ENCODE peak calls at places on chromosome 2, in nine cellular contexts. X is brain microvascular endothelial cell, Q is NCI-H2081, E is NCI-H2171, C is CD14-positive monocyte, R is A172, J is B cell, S is T-helper 9 cell, A is coronary artery. H is an unnamed sample.

GRCh38 chr2:40363631-40364030 is 88.3 kb downstream of the SLC8A1 start:
- DNase-seq in X (no peak), Q (peak), E (no peak), C (no peak), R (no peak), J (no peak), S (no peak), A (no peak), H (no peak)

GRCh38 chr2:180411631-180412030 is 404.5 kb upstream of the CWC22 start:
- DNase-seq in X (no peak), Q (no peak), E (no peak), C (no peak), R (no peak), J (no peak), S (no peak), A (no peak), H (no peak)

GRCh38 chr2:176729706-176730569 is 460.7 kb downstream of the MTX2 start:
- DNase-seq in X (peak), Q (peak), E (peak), C (no peak), R (no peak), J (no peak), S (no peak), A (peak), H (no peak)

GRCh38 chr2:32958836-32959235 is 12.1 kb downstream of the LTBP1 start:
- DNase-seq in X (no peak), Q (no peak), E (no peak), C (no peak), R (no peak), J (no peak), S (no peak), A (no peak), H (no peak)

GRCh38 chr2:60416221-60417008 is 137.0 kb downstream of the BCL11A start:
- DNase-seq in X (peak), Q (no peak), E (no peak), C (no peak), R (no peak), J (no peak), S (no peak), A (no peak), H (no peak)

GRCh38 chr2:196079052-196079451 is 10.4 kb upstream of the DNAH7 start:
- DNase-seq in X (no peak), Q (no peak), E (no peak), C (no peak), R (no peak), J (no peak), S (no peak), A (no peak), H (no peak)

GRCh38 chr2:119236796-119237195 is 13.2 kb downstream of the STEAP3 start:
- DNase-seq in X (no peak), Q (no peak), E (no peak), C (no peak), R (no peak), J (no peak), S (no peak), A (no peak), H (no peak)

GRCh38 chr2:11941201-11942041 is 195.0 kb downstream of the LPIN1 start:
- DNase-seq in X (no peak), Q (no peak), E (no peak), C (no peak), R (no peak), J (no peak), S (no peak), A (no peak), H (no peak)

GRCh38 chr2:126662623-126663022 is 6.7 kb downstream of the GYPC start:
- DNase-seq in X (no peak), Q (no peak), E (no peak), C (no peak), R (no peak), J (no peak), S (no peak), A (no peak), H (no peak)

GRCh38 chr2:188320861-188321260 is 29.2 kb downstream of the GULP1 start:
- DNase-seq in X (no peak), Q (no peak), E (no peak), C (no peak), R (no peak), J (no peak), S (no peak), A (no peak), H (no peak)

GRCh38 chr2:201436141-201436540 is 15.1 kb downstream of the TRAK2 start:
- DNase-seq in X (no peak), Q (no peak), E (no peak), C (no peak), R (no peak), J (no peak), S (no peak), A (no peak), H (no peak)

GRCh38 chr2:11133238-11133935 is 21.9 kb upstream of the SLC66A3 start:
- DNase-seq in X (no peak), Q (no peak), E (no peak), C (no peak), R (no peak), J (no peak), S (no peak), A (no peak), H (peak)

GRCh38 chr2:55567298-55567697 is 47.8 kb downstream of the CFAP36 start:
- DNase-seq in X (no peak), Q (no peak), E (no peak), C (no peak), R (no peak), J (no peak), S (no peak), A (no peak), H (no peak)

GRCh38 chr2:227192491-227192890 is 28.1 kb downstream of the COL4A3 start:
- DNase-seq in X (peak), Q (no peak), E (no peak), C (no peak), R (no peak), J (no peak), S (no peak), A (no peak), H (no peak)

GRCh38 chr2:32627441-32627900 is 379 bp upstream of the TTC27 start:
- DNase-seq in X (peak), Q (peak), E (peak), C (peak), R (no peak), J (no peak), S (no peak), A (peak), H (peak)

GRCh38 chr2:195318440-195319111 is 338.4 kb upstream of the SLC39A10 start:
- DNase-seq in X (peak), Q (peak), E (peak), C (no peak), R (peak), J (peak), S (peak), A (no peak), H (peak)

GRCh38 chr2:109555346-109555900 is 58.3 kb downstream of the SEPTIN10 start:
- DNase-seq in X (no peak), Q (no peak), E (no peak), C (no peak), R (no peak), J (no peak), S (no peak), A (no peak), H (no peak)

GRCh38 chr2:20674974-20675679 is 8.2 kb downstream of the GDF7 start:
- DNase-seq in X (peak), Q (no peak), E (no peak), C (no peak), R (peak), J (no peak), S (no peak), A (peak), H (no peak)

GRCh38 chr2:64192080-64192479 is 47.9 kb upstream of the PELI1 start:
- DNase-seq in X (no peak), Q (no peak), E (no peak), C (peak), R (no peak), J (peak), S (no peak), A (no peak), H (no peak)

GRCh38 chr2:150626934-150627336 is 139.5 kb upstream of the RND3 start:
- DNase-seq in X (no peak), Q (no peak), E (no peak), C (no peak), R (no peak), J (no peak), S (no peak), A (no peak), H (no peak)

GRCh38 chr2:13009027-13009426 is 292.3 kb downstream of the TRIB2 start:
- DNase-seq in X (no peak), Q (no peak), E (no peak), C (no peak), R (peak), J (no peak), S (no peak), A (no peak), H (no peak)

GRCh38 chr2:238649936-238650518 is 197.9 kb upstream of the TWIST2 start:
- DNase-seq in X (no peak), Q (no peak), E (no peak), C (no peak), R (no peak), J (no peak), S (no peak), A (peak), H (no peak)

GRCh38 chr2:102686479-102687439 is 67.4 kb downstream of the SLC9A2 start:
- DNase-seq in X (no peak), Q (no peak), E (no peak), C (no peak), R (no peak), J (no peak), S (no peak), A (no peak), H (no peak)

GRCh38 chr2:179555681-179556283 is 291.1 kb upstream of the SESTD1 start:
- DNase-seq in X (no peak), Q (no peak), E (peak), C (no peak), R (no peak), J (no peak), S (no peak), A (no peak), H (no peak)

GRCh38 chr2:181876614-181877063 is 14.9 kb upstream of the ITPRID2 start:
- DNase-seq in X (peak), Q (no peak), E (no peak), C (peak), R (peak), J (no peak), S (no peak), A (no peak), H (no peak)

GRCh38 chr2:149388120-149388816 is 57.9 kb downstream of the LYPD6 start:
- DNase-seq in X (no peak), Q (no peak), E (no peak), C (no peak), R (no peak), J (no peak), S (no peak), A (no peak), H (no peak)

GRCh38 chr2:86383844-86384243 is 46.4 kb upstream of the REEP1 start:
- DNase-seq in X (peak), Q (no peak), E (no peak), C (no peak), R (peak), J (no peak), S (no peak), A (no peak), H (no peak)

GRCh38 chr2:217856871-217857270 is 145.9 kb downstream of the TNS1 start:
- DNase-seq in X (no peak), Q (no peak), E (no peak), C (no peak), R (no peak), J (no peak), S (no peak), A (no peak), H (no peak)

GRCh38 chr2:96868555-96869280 is 1.2 kb downstream of the SEMA4C start:
- DNase-seq in X (peak), Q (peak), E (peak), C (no peak), R (peak), J (peak), S (peak), A (peak), H (peak)

GRCh38 chr2:175166216-175166824 is 1.7 kb downstream of the ATF2 start:
- DNase-seq in X (no peak), Q (no peak), E (no peak), C (no peak), R (no peak), J (no peak), S (no peak), A (no peak), H (no peak)

GRCh38 chr2:118697771-118698170 is 149.7 kb downstream of the EN1 start:
- DNase-seq in X (no peak), Q (no peak), E (no peak), C (no peak), R (peak), J (no peak), S (no peak), A (no peak), H (no peak)

GRCh38 chr2:74093840-74094239 is 53.9 kb downstream of the BOLA3 start:
- DNase-seq in X (no peak), Q (no peak), E (no peak), C (no peak), R (no peak), J (no peak), S (no peak), A (no peak), H (no peak)

GRCh38 chr2:88054300-88055048 is 1.1 kb downstream of the KRCC1 start:
- DNase-seq in X (peak), Q (peak), E (no peak), C (no peak), R (no peak), J (no peak), S (no peak), A (no peak), H (no peak)

GRCh38 chr2:73825408-73825807 is 3.4 kb upstream of the STAMBP start:
- DNase-seq in X (no peak), Q (no peak), E (no peak), C (no peak), R (no peak), J (no peak), S (no peak), A (no peak), H (no peak)

GRCh38 chr2:152624805-152625204 is 92.5 kb downstream of the PRPF40A start:
- DNase-seq in X (no peak), Q (no peak), E (no peak), C (no peak), R (no peak), J (no peak), S (no peak), A (no peak), H (no peak)

GRCh38 chr2:147623328-147623727 is 221.5 kb upstream of the ACVR2A start:
- DNase-seq in X (no peak), Q (no peak), E (no peak), C (no peak), R (peak), J (no peak), S (no peak), A (no peak), H (no peak)

H was measured in neuronal stem cell.